ENCODE peak calls at places on chromosomes 7 and 10, in four cellular contexts. P is thyroid gland, Y is heart left ventricle, T is astrocyte of the cerebellum. R is an unnamed sample.

GRCh38 chr10:50501478-50501877 is 122.3 kb downstream of the SGMS1 start:
- DNase-seq in Y (no peak), P (no peak), T (no peak), R (no peak)

GRCh38 chr10:22832198-22832597 is 95.7 kb upstream of the ARMC3 start:
- DNase-seq in Y (no peak), T (no peak), P (no peak), R (no peak)

GRCh38 chr7:107643407-107643806 is 17.2 kb upstream of the SLC26A4 start:
- DNase-seq in P (no peak), Y (no peak), T (peak), R (no peak)

GRCh38 chr7:108570146-108570755 is 577 bp downstream of the DNAJB9 start:
- DNase-seq in P (peak), T (no peak), Y (no peak), R (no peak)

GRCh38 chr10:58335306-58336005 is 650 bp downstream of the UBE2D1 start:
- DNase-seq in P (peak), T (no peak), Y (peak), R (no peak)

GRCh38 chr10:79984851-79985250 is 35.9 kb upstream of the SFTPD start:
- DNase-seq in T (no peak), P (no peak), Y (no peak), R (no peak)

GRCh38 chr7:68269410-68269809 is 1272.8 kb downstream of the TYW1 start:
- DNase-seq in Y (no peak), P (peak), T (peak), R (no peak)

GRCh38 chr7:83872501-83872900 is 223.6 kb upstream of the SEMA3E start:
- DNase-seq in Y (no peak), T (no peak), P (no peak), R (no peak)

GRCh38 chr10:79054203-79055099 is 14.3 kb upstream of the ZMIZ1 start:
- DNase-seq in P (peak), Y (no peak), T (no peak), R (no peak)

GRCh38 chr10:68955414-68955785 is 570 bp upstream of the DDX21 start:
- DNase-seq in P (no peak), T (no peak), Y (no peak), R (no peak)

GRCh38 chr7:143005632-143006260 is 21.2 kb downstream of the OR9A2 start:
- DNase-seq in T (no peak), P (no peak), Y (no peak), R (no peak)

GRCh38 chr7:74174606-74175082 is 488 bp downstream of the EIF4H start:
- DNase-seq in P (peak), Y (peak), T (no peak), R (no peak)

GRCh38 chr10:132850896-132851295 is 64.9 kb upstream of the NKX6-2 start:
- DNase-seq in T (no peak), Y (no peak), P (no peak), R (no peak)

DNA sequence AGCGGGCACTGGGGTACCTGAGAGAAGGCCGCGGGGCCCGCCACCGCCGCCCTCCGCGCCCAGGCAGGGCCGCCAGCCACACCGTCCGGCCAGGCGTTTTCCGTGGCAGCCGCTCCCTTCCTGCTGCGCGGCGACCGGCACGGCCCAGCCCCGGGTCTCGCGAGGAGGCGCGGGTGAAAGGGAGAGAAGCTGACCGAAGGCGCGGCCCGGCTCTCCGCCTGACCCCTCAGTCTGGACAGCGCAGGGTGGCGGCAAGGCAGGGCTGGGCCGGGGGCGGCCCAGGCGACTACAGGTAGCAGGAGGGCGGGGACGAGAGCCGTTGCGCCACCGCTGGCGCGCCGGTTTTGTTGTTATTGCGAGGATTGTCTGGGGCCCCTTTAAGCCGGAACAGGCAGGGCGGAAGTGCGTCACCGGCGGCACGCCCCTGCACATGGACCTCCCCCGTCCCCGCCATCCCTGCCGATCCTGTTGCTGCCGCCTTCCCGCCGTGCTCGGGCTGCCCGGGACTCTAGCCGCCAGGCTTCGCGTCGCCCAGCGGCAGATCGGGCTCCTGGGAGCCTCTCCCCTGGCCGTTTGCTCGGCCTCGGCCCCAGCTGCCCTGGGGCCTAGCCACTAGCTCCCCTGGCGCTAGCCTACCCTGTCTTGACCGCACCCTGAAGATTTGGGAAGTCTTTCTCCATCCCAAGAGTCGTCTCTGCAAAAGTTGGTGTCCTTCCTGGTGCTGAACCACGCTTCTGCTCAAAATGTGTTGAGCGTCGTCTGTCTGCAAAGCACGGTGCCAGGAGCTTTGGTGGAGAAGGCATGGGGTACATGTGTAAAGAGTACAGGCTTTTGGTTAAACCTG is at the start of gene HERPUD2:
- DNase-seq in P (peak), T (peak), Y (peak), R (peak)
- TF ChIP-seq CTCF in P (no peak), T (no peak), Y (no peak), R (no peak)

DNA sequence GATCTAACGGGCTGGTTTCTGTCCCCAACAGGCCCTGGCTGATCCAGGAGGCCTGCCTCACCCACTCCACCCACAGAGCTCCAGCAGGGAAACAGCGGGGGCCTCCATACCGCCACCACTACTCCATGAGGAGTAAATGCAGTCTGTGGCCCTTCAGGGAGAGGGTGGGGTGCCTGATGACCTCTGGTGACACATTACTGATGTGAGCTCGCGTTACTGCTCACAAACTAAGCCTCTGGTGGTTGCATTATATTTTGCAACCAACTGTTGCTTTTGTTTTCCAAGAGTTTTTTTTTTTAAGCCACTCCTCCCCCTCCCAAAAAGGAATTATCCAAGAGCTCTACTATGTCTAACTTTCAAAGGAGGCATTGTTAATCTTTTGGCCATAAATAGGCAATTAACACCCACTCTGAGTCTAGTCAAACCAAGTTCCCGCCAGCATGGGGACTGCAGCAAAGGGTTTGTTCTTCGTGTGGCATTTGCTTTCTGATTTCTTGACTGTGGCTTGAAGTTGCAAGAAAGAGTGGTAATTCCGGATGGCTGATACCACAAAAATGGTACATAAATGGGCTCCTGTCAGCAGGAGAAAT is 72.6 kb downstream of the FAM53B start:
- DNase-seq in Y (no peak), P (peak), T (no peak), R (no peak)
- TF ChIP-seq CTCF in Y (peak), P (no peak), T (peak), R (no peak)

DNA sequence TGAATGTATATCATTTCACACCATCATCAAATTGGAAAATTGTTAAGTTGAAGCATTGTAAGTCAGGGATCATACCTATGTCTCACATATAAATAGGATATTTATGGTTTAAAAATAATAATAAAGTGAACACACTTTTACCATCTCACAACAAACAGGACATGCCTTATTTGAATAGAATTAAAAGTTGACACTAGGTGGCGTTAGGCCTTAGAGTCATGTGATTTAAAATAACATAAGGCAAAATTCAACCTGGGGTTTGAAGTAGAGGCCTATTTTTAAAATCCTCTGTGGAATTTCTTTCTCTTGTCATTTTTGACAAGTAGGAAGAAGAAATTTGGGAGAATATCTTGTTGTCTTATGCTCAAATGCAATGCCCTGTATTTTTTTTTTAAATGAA is 184.7 kb upstream of the PCDH15 start:
- DNase-seq in Y (no peak), P (no peak), T (no peak), R (no peak)
- TF ChIP-seq CTCF in Y (peak), P (peak), T (peak), R (no peak)

GRCh38 chr7:134943785-134944400 is 42.4 kb upstream of the AGBL3 start:
- DNase-seq in P (no peak), Y (no peak), T (no peak), R (no peak)
- TF ChIP-seq CTCF in P (peak), Y (peak), T (peak), R (peak)

DNA sequence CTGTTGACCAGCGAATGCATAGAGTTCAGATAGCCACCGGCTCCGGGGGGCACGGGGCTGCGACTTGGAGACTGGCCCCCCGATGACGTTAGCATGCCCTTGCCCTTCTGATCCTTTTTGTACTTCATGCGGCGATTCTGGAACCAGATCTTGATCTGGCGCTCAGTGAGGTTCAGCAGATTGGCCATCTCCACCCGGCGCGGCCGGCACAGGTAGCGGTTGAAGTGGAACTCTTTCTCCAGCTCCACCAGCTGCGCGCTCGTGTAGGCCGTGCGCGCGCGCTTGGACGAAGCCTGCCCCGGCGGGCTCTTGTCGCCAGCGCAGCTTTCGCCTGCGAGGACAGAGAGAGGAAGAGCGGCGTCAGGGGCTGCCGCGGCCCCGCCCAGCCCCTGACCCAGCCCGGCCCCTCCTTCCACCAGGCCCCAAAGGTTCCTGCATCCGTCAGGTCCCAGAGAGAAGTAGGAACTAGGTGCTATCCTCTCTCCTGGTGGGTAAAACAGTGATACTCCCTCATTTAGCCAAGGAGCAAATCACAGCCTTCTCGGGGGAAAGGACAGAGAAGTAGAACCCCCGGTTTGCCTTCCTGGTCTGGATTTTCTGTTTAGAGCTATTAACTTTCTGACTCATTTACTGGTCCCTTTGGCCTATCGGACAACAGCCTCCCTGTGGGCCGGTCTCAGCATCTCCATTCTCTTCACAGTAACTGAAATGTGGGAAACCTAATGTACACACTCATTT is 6.1 kb upstream of the HOXA2 start:
- DNase-seq in Y (peak), P (no peak), T (no peak), R (no peak)
- TF ChIP-seq CTCF in Y (no peak), P (no peak), T (no peak), R (no peak)

GRCh38 chr10:21032587-21033319 is 135.6 kb upstream of the NEBL start:
- DNase-seq in Y (no peak), P (no peak), T (no peak), R (no peak)
- TF ChIP-seq CTCF in Y (no peak), P (no peak), T (no peak), R (no peak)

GRCh38 chr7:141617280-141617679 is 66.1 kb downstream of the AGK start:
- DNase-seq in Y (no peak), P (no peak), T (no peak), R (no peak)
- TF ChIP-seq CTCF in Y (no peak), P (no peak), T (no peak), R (no peak)

GRCh38 chr10:5199398-5199797 is 2.8 kb downstream of the AKR1C4 start:
- DNase-seq in T (no peak), P (no peak), Y (no peak), R (no peak)
- TF ChIP-seq CTCF in T (no peak), P (no peak), Y (no peak), R (no peak)

GRCh38 chr7:55413442-55413841 is 48.3 kb downstream of the LANCL2 start:
- DNase-seq in Y (no peak), P (no peak), T (no peak), R (no peak)

GRCh38 chr7:55411844-55412243 is 46.7 kb downstream of the LANCL2 start:
- DNase-seq in P (no peak), T (no peak), Y (no peak), R (no peak)

GRCh38 chr7:55405856-55406541 is 40.9 kb downstream of the LANCL2 start:
- DNase-seq in Y (no peak), T (no peak), P (peak), R (no peak)

GRCh38 chr7:55410641-55411239 is 45.6 kb downstream of the LANCL2 start:
- DNase-seq in P (no peak), T (no peak), Y (no peak), R (no peak)

GRCh38 chr7:55409474-55410225 is 44.5 kb downstream of the LANCL2 start:
- DNase-seq in Y (no peak), P (peak), T (no peak), R (no peak)
- TF ChIP-seq CTCF in Y (no peak), P (peak), T (no peak), R (no peak)

GRCh38 chr7:124137664-124138063 is 104.8 kb upstream of the TMEM229A start:
- DNase-seq in Y (no peak), T (no peak), P (no peak), R (no peak)
- TF ChIP-seq CTCF in Y (no peak), T (no peak), P (no peak), R (no peak)

R was measured in AG09319.